ENCODE peak calls at places on chromosome 22, in four cellular contexts. O, B, A and I are unnamed samples.

GRCh38 chr22:30210235-30210831 is 36.2 kb downstream of the LIF start:
- DNase-seq in O (no peak), B (peak), A (no peak), I (no peak)

GRCh38 chr22:40401981-40402406 is 31.6 kb downstream of the SGSM3 start:
- DNase-seq in B (no peak), O (no peak), A (no peak), I (no peak)

GRCh38 chr22:26330971-26331625 is 98.0 kb upstream of the ASPHD2 start:
- DNase-seq in B (peak), A (peak), O (peak), I (peak)

GRCh38 chr22:19598054-19598855 is 74.0 kb upstream of the CLDN5 start:
- DNase-seq in A (no peak), O (no peak), B (peak), I (no peak)

GRCh38 chr22:19357270-19358105 is 66.0 kb upstream of the CLTCL1 start:
- DNase-seq in A (no peak), B (no peak), O (no peak), I (no peak)

GRCh38 chr22:19122752-19123492 is 710 bp upstream of the DGCR2 start:
- DNase-seq in B (no peak), A (no peak), O (peak), I (no peak)

GRCh38 chr22:28953976-28954880 is 70.9 kb downstream of the ZNRF3 start:
- DNase-seq in B (no peak), O (no peak), A (no peak), I (no peak)

GRCh38 chr22:38943882-38944281 is 13.5 kb upstream of the APOBEC3A start:
- DNase-seq in B (no peak), A (no peak), O (no peak), I (no peak)

GRCh38 chr22:32628626-32629587 is 154.3 kb downstream of the FBXO7 start:
- DNase-seq in A (no peak), O (no peak), B (no peak), I (peak)